ENCODE peak calls at places on chromosomes 13 and 19, in six cellular contexts. T is A172, G is adrenal gland, I is GM23248, Y is lower leg skin, B is GM04503. V is an unnamed sample.

GRCh38 chr13:22195726-22196125 is 524.9 kb downstream of the FGF9 start:
- DNase-seq in T (no peak), G (no peak), I (no peak), Y (no peak), B (no peak), V (no peak)

GRCh38 chr13:51797664-51798488 is 6.1 kb downstream of the DHRS12 start:
- DNase-seq in T (peak; percentile 68), G (peak; percentile 58), I (peak; percentile 56), Y (no peak), B (no peak), V (no peak)

GRCh38 chr19:50325310-50326100 is 3.7 kb downstream of the KCNC3 start:
- DNase-seq in T (peak; percentile 50), G (peak; percentile 74), I (peak; percentile 79), Y (peak; percentile 20), B (no peak), V (no peak)

GRCh38 chr13:49980266-49980665 is 16.6 kb upstream of the TRIM13 start:
- DNase-seq in T (no peak), G (no peak), I (no peak), Y (no peak), B (no peak), V (no peak)

GRCh38 chr13:73991384-73991783 is 142.8 kb downstream of the KLF12 start:
- DNase-seq in T (no peak), G (no peak), I (no peak), Y (no peak), B (no peak), V (no peak)

GRCh38 chr19:47819841-47820244 is 1.9 kb upstream of the CRX start:
- DNase-seq in T (no peak), G (no peak), I (no peak), Y (no peak), B (no peak), V (no peak)

GRCh38 chr19:5354403-5354802 is 13.8 kb upstream of the PTPRS start:
- DNase-seq in T (no peak), G (no peak), I (peak; percentile 33), Y (no peak), B (no peak), V (no peak)

GRCh38 chr19:39438270-39438934 is 2.7 kb upstream of the RPS16 start:
- DNase-seq in T (peak; percentile 41), G (no peak), I (peak; percentile 56), Y (no peak), B (no peak), V (no peak)

GRCh38 chr19:10362259-10362658 is 18.1 kb downstream of the TYK2 start:
- DNase-seq in T (no peak), G (no peak), I (no peak), Y (no peak), B (no peak), V (no peak)

GRCh38 chr13:114111577-114111976 is 20.8 kb downstream of the RASA3 start:
- DNase-seq in T (no peak), G (no peak), I (peak; percentile 56), Y (no peak), B (no peak), V (no peak)

GRCh38 chr13:111939285-111940278 is 127.4 kb upstream of the SOX1 start:
- DNase-seq in T (no peak), G (no peak), I (no peak), Y (no peak), B (no peak), V (no peak)

GRCh38 chr13:74288361-74288911 is 154.2 kb upstream of the KLF12 start:
- DNase-seq in T (no peak), G (no peak), I (no peak), Y (no peak), B (no peak), V (no peak)

GRCh38 chr13:51821666-51822065 is 17.7 kb upstream of the DHRS12 start:
- DNase-seq in T (no peak), G (no peak), I (no peak), Y (no peak), B (no peak), V (no peak)

GRCh38 chr19:48656840-48657474 is 11.0 kb upstream of the CA11 start:
- DNase-seq in T (peak; percentile 86), G (no peak), I (peak; percentile 94), Y (peak; percentile 34), B (peak; percentile 93), V (no peak)

GRCh38 chr19:41541990-41542584 is 33.9 kb upstream of the CEACAM21 start:
- DNase-seq in T (peak; percentile 39), G (peak; percentile 65), I (peak; percentile 58), Y (no peak), B (no peak), V (no peak)

GRCh38 chr13:47474326-47474725 is 526.7 kb downstream of the SUCLA2 start:
- DNase-seq in T (no peak), G (no peak), I (no peak), Y (no peak), B (no peak), V (no peak)

GRCh38 chr19:44356383-44357111 is at the start of gene ZNF112:
- DNase-seq in T (peak; percentile 89), G (peak; percentile 88), I (peak; percentile 91), Y (peak; percentile 88), B (peak; percentile 73), V (peak; percentile 65)

GRCh38 chr13:106714271-106714670 is 146.3 kb upstream of the ARGLU1 start:
- DNase-seq in T (no peak), G (no peak), I (no peak), Y (no peak), B (no peak), V (no peak)

GRCh38 chr13:20429682-20430081 is 96.0 kb downstream of the CRYL1 start:
- DNase-seq in T (no peak), G (no peak), I (no peak), Y (no peak), B (no peak), V (no peak)

GRCh38 chr13:51892657-51893056 is 30.9 kb downstream of the CCDC70 start:
- DNase-seq in T (no peak), G (no peak), I (no peak), Y (no peak), B (no peak), V (no peak)

GRCh38 chr19:10111405-10111811 is at the start of gene P2RY11:
- DNase-seq in T (no peak), G (peak; percentile 50), I (no peak), Y (no peak), B (no peak), V (no peak)

GRCh38 chr13:73936001-73936400 is 198.2 kb downstream of the KLF12 start:
- DNase-seq in T (no peak), G (no peak), I (no peak), Y (no peak), B (no peak), V (no peak)

GRCh38 chr13:109160887-109161669 is 531.7 kb downstream of the MYO16 start:
- DNase-seq in T (no peak), G (no peak), I (no peak), Y (no peak), B (no peak), V (no peak)

GRCh38 chr13:102852556-102852955 is 6.7 kb downstream of the ERCC5 start:
- DNase-seq in T (no peak), G (no peak), I (peak; percentile 39), Y (no peak), B (no peak), V (no peak)

GRCh38 chr13:20403826-20404225 is 121.8 kb downstream of the CRYL1 start:
- DNase-seq in T (no peak), G (no peak), I (no peak), Y (no peak), B (no peak), V (no peak)

GRCh38 chr19:12938536-12939291 is at the start of gene CALR:
- DNase-seq in T (peak; percentile 34), G (peak; percentile 49), I (peak; percentile 80), Y (no peak), B (no peak), V (no peak)

V was measured in glomerular endothelial cell.